ENCODE peak calls at places on chromosomes 3 and 15, in eight cellular contexts. X is EL, B is SK-MEL-5, P is cerebellar nuclear complex, C is upper lobe of right lung, D is lower lobe of right lung, H is iris pigment epithelial cell, M is renal cortical epithelial cell. L is an unnamed sample.

GRCh38 chr15:68385671-68386586 is 46.0 kb downstream of the ITGA11 start:
- DNase-seq in X (no peak), B (no peak), P (no peak), C (peak), D (peak), H (no peak), M (no peak), L (no peak)

GRCh38 chr3:194189243-194189791 is 53.4 kb downstream of the HES1 start:
- DNase-seq in X (no peak), B (no peak), P (no peak), C (no peak), D (no peak), H (peak), M (no peak), L (no peak)

GRCh38 chr3:129305592-129306091 is 27.0 kb downstream of the HMCES start:
- DNase-seq in X (peak), B (no peak), P (no peak), C (peak), D (peak), H (peak), M (peak), L (no peak)

GRCh38 chr3:81550415-81550814 is 211.0 kb downstream of the GBE1 start:
- DNase-seq in X (peak), B (no peak), P (no peak), C (no peak), D (no peak), H (no peak), M (no peak), L (no peak)

GRCh38 chr15:99651023-99651807 is 82.0 kb downstream of the LYSMD4 start:
- DNase-seq in X (peak), B (no peak), P (no peak), C (no peak), D (no peak), H (peak), M (peak), L (no peak)

GRCh38 chr3:104126864-104127553 is 1239.7 kb upstream of the ALCAM start:
- DNase-seq in X (no peak), B (no peak), P (no peak), C (no peak), D (no peak), H (no peak), M (no peak), L (no peak)

GRCh38 chr3:108153451-108153981 is 62.7 kb upstream of the CD47 start:
- DNase-seq in X (peak), B (peak), P (no peak), C (no peak), D (peak), H (peak), M (peak), L (no peak)

GRCh38 chr3:165800970-165801369 is 36.3 kb downstream of the BCHE start:
- DNase-seq in X (no peak), B (peak), P (no peak), C (no peak), D (no peak), H (no peak), M (peak), L (no peak)

GRCh38 chr3:69784854-69785523 is 45.7 kb downstream of the MITF start:
- DNase-seq in X (peak), B (no peak), P (no peak), C (peak), D (peak), H (peak), M (peak), L (no peak)

GRCh38 chr3:5304789-5305680 is 117.5 kb downstream of the EDEM1 start:
- DNase-seq in X (peak), B (peak), P (no peak), C (no peak), D (no peak), H (peak), M (peak), L (no peak)

GRCh38 chr15:39113741-39114140 is 467.1 kb upstream of the THBS1 start:
- DNase-seq in X (no peak), B (no peak), P (no peak), C (no peak), D (no peak), H (no peak), M (no peak), L (no peak)

GRCh38 chr3:144018776-144019175 is 47.2 kb downstream of the DIPK2A start:
- DNase-seq in X (peak), B (no peak), P (no peak), C (no peak), D (no peak), H (peak), M (peak), L (no peak)

GRCh38 chr15:101256756-101257155 is 4.9 kb upstream of the CHSY1 start:
- DNase-seq in X (no peak), B (peak), P (no peak), C (no peak), D (no peak), H (no peak), M (no peak), L (no peak)

GRCh38 chr15:72340366-72340765 is 20.4 kb upstream of the CELF6 start:
- DNase-seq in X (peak), B (no peak), P (no peak), C (no peak), D (no peak), H (peak), M (no peak), L (no peak)

GRCh38 chr15:65559941-65560340 is 29.7 kb downstream of the HACD3 start:
- DNase-seq in X (no peak), B (no peak), P (no peak), C (no peak), D (no peak), H (no peak), M (no peak), L (no peak)

GRCh38 chr3:25169146-25169545 is 258.9 kb upstream of the RARB start:
- DNase-seq in X (peak), B (no peak), P (no peak), C (no peak), D (no peak), H (no peak), M (no peak), L (no peak)

GRCh38 chr15:51212909-51213308 is 118.2 kb upstream of the TNFAIP8L3 start:
- DNase-seq in X (no peak), B (no peak), P (no peak), C (no peak), D (no peak), H (no peak), M (no peak), L (no peak)

GRCh38 chr3:31868246-31868645 is 112.8 kb downstream of the OSBPL10 start:
- DNase-seq in X (no peak), B (no peak), P (no peak), C (no peak), D (no peak), H (no peak), M (no peak), L (no peak)

GRCh38 chr3:44387404-44387803 is 48.8 kb downstream of the TCAIM start:
- DNase-seq in X (no peak), B (no peak), P (no peak), C (no peak), D (no peak), H (no peak), M (no peak), L (no peak)

GRCh38 chr15:90810354-90810753 is 58.0 kb upstream of the FURIN start:
- DNase-seq in X (no peak), B (no peak), P (no peak), C (no peak), D (no peak), H (no peak), M (no peak), L (no peak)

GRCh38 chr3:119331661-119332060 is 37.5 kb downstream of the ARHGAP31 start:
- DNase-seq in X (no peak), B (no peak), P (no peak), C (no peak), D (no peak), H (peak), M (no peak), L (no peak)

GRCh38 chr3:184895350-184895749 is 83.4 kb downstream of the VPS8 start:
- DNase-seq in X (no peak), B (no peak), P (no peak), C (no peak), D (no peak), H (no peak), M (no peak), L (no peak)

GRCh38 chr15:70281261-70281810 is 183.6 kb upstream of the TLE3 start:
- DNase-seq in X (no peak), B (no peak), P (no peak), C (peak), D (no peak), H (no peak), M (no peak), L (no peak)

GRCh38 chr3:177211503-177212277 is 14.4 kb upstream of the TBL1XR1 start:
- DNase-seq in X (no peak), B (no peak), P (no peak), C (no peak), D (no peak), H (peak), M (peak), L (no peak)

L was measured in 8988T.